ENCODE peak calls at places on chromosome 22, in seven cellular contexts. G is AG04450; H is osteocyte; N is activated CD4-positive, alpha-beta T cell treated with anti-CD3 and anti-CD28 coated beads, Interleukin-2, amount 50 U/mL, for 4 hours; V is transverse colon; M is WTC11; C is heart left ventricle. L is an unnamed sample.

GRCh38 chr22:27971926-27972325 is 52.9 kb upstream of the PITPNB start:
- DNase-seq in N (no peak), V (no peak), H (no peak), C (no peak), G (no peak), M (no peak), L (no peak)

GRCh38 chr22:50299724-50300619 is 7.5 kb downstream of the PLXNB2 start:
- DNase-seq in N (no peak), M (peak; percentile 85), H (no peak), G (no peak), C (no peak), V (peak; percentile 88), L (no peak)

GRCh38 chr22:23376256-23376655 is 195.9 kb downstream of the BCR start:
- DNase-seq in C (no peak), M (peak; percentile 64), V (peak; percentile 55), N (no peak), H (no peak), G (no peak), L (no peak)

GRCh38 chr22:19723990-19724827 is 870 bp downstream of the GP1BB start:
- DNase-seq in H (no peak), M (peak; percentile 76), G (no peak), V (no peak), N (no peak), C (no peak), L (no peak)

GRCh38 chr22:37304595-37305343 is 22.5 kb downstream of the CYTH4 start:
- DNase-seq in N (no peak), C (no peak), H (no peak), V (no peak), M (no peak), G (no peak), L (peak; percentile 25)

GRCh38 chr22:37015587-37015878 is 3.7 kb downstream of the TST start:
- DNase-seq in M (no peak), V (peak; percentile 45), H (no peak), N (no peak), G (no peak), C (no peak), L (no peak)

GRCh38 chr22:39932918-39933649 is 27.1 kb upstream of the TMA7B start:
- DNase-seq in H (no peak), N (peak; percentile 36), C (no peak), G (no peak), M (peak; percentile 89), V (peak; percentile 61), L (no peak)

GRCh38 chr22:38849816-38850215 is 6.0 kb upstream of the NPTXR start:
- DNase-seq in V (no peak), M (no peak), G (no peak), N (no peak), H (no peak), C (no peak), L (no peak)

GRCh38 chr22:37807410-37808293 is at the start of gene GCAT:
- DNase-seq in N (peak; percentile 85), H (peak; percentile 97), M (peak; percentile 98), V (peak; percentile 96), G (peak; percentile 87), C (peak; percentile 95), L (peak; percentile 91)

GRCh38 chr22:43288807-43289417 is 54.3 kb downstream of the SCUBE1 start:
- DNase-seq in G (no peak), V (no peak), C (no peak), N (no peak), M (no peak), H (no peak), L (no peak)

GRCh38 chr22:18032455-18033101 is 8.2 kb upstream of the MICAL3 start:
- DNase-seq in M (no peak), N (no peak), C (peak; percentile 15), G (no peak), V (no peak), H (no peak), L (no peak)

GRCh38 chr22:37054078-37054440 is 2.5 kb downstream of the KCTD17 start:
- DNase-seq in H (no peak), M (no peak), G (no peak), C (no peak), V (no peak), N (no peak), L (no peak)

GRCh38 chr22:48100685-48101417 is 1338.4 kb downstream of the TBC1D22A start:
- DNase-seq in V (no peak), G (no peak), N (no peak), H (peak; percentile 81), C (no peak), M (no peak), L (no peak)

GRCh38 chr22:38967451-38968450 is 10.3 kb downstream of the APOBEC3A start:
- DNase-seq in G (no peak), C (peak; percentile 37), N (no peak), V (peak; percentile 59), H (no peak), M (no peak), L (no peak)

GRCh38 chr22:44438481-44439131 is 59.4 kb downstream of the RTL6 start:
- DNase-seq in V (no peak), M (no peak), G (no peak), C (no peak), N (no peak), H (peak; percentile 82), L (no peak)

GRCh38 chr22:36022162-36022561 is 6.5 kb downstream of the RBFOX2 start:
- DNase-seq in M (no peak), V (no peak), C (no peak), N (no peak), G (peak; percentile 73), H (no peak), L (no peak)

GRCh38 chr22:20965104-20965887 is 1.8 kb upstream of the AIFM3 start:
- DNase-seq in C (no peak), V (peak; percentile 51), N (no peak), M (peak; percentile 29), G (no peak), H (no peak), L (no peak)

GRCh38 chr22:37892566-37893338 is 13.3 kb upstream of the MICALL1 start:
- DNase-seq in M (no peak), V (no peak), C (peak; percentile 59), H (no peak), G (no peak), N (no peak), L (no peak)

GRCh38 chr22:29306175-29306829 is at the start of gene GAS2L1:
- DNase-seq in G (peak; percentile 33), H (peak; percentile 95), M (peak; percentile 76), C (peak; percentile 90), N (no peak), V (peak; percentile 89), L (peak; percentile 49)

GRCh38 chr22:42682113-42682851 is 33.1 kb upstream of the CYB5R3 start:
- DNase-seq in H (no peak), C (no peak), V (no peak), N (no peak), G (no peak), M (no peak), L (no peak)

GRCh38 chr22:49191506-49191980 is 636.1 kb downstream of the BRD1 start:
- DNase-seq in V (no peak), G (no peak), N (no peak), H (no peak), C (no peak), M (no peak), L (no peak)

GRCh38 chr22:38843201-38843715 is 570 bp downstream of the NPTXR start:
- DNase-seq in H (no peak), C (peak; percentile 37), N (peak; percentile 23), V (peak; percentile 28), M (peak; percentile 60), G (peak; percentile 52), L (peak; percentile 27)

GRCh38 chr22:44003776-44004460 is 20.2 kb upstream of the PARVB start:
- DNase-seq in N (no peak), M (peak; percentile 66), C (no peak), G (no peak), H (no peak), V (no peak), L (no peak)

GRCh38 chr22:17119481-17120202 is 1.5 kb downstream of the TMEM121B start:
- DNase-seq in M (peak; percentile 83), H (no peak), V (peak; percentile 44), C (no peak), N (no peak), G (no peak), L (no peak)

GRCh38 chr22:29478326-29479276 is 1.4 kb upstream of the NEFH start:
- DNase-seq in H (no peak), V (no peak), M (peak; percentile 61), G (no peak), N (no peak), C (no peak), L (no peak)

GRCh38 chr22:40256501-40256900 is 78.8 kb downstream of the TNRC6B start:
- DNase-seq in C (no peak), N (no peak), M (no peak), G (no peak), V (no peak), H (no peak), L (no peak)

GRCh38 chr22:39690901-39691620 is 120.5 kb downstream of the CACNA1I start:
- DNase-seq in H (no peak), N (peak; percentile 42), V (no peak), M (peak; percentile 50), C (no peak), G (no peak), L (no peak)

GRCh38 chr22:39230261-39231196 is 14.3 kb downstream of the PDGFB start:
- DNase-seq in G (no peak), H (no peak), M (peak; percentile 79), C (peak; percentile 54), V (no peak), N (no peak), L (no peak)